ENCODE peak calls at places on chromosomes 13 and 19, in five cellular contexts. One of them, this sample, is unnamed.

GRCh38 chr19:868458-869244 is 9.2 kb downstream of the CFD start:
- DNase-seq in activated CD8-positive, alpha-beta T cell treated with anti-CD3 and anti-CD28 coated beads for 36 hours: no peak
- DNase-seq in CD8-positive, alpha-beta T cell: no peak
- DNase-seq in IMR-90: no peak
- DNase-seq in A549: no peak
- DNase-seq in this sample: peak; percentile 83

GRCh38 chr19:46317339-46317738 is 20.5 kb downstream of the HIF3A start:
- DNase-seq in activated CD8-positive, alpha-beta T cell treated with anti-CD3 and anti-CD28 coated beads for 36 hours: no peak
- DNase-seq in CD8-positive, alpha-beta T cell: no peak
- DNase-seq in IMR-90: no peak
- DNase-seq in A549: no peak
- DNase-seq in this sample: no peak

GRCh38 chr19:43499042-43499441 is 5.5 kb downstream of the PHLDB3 start:
- DNase-seq in activated CD8-positive, alpha-beta T cell treated with anti-CD3 and anti-CD28 coated beads for 36 hours: no peak
- DNase-seq in CD8-positive, alpha-beta T cell: no peak
- DNase-seq in IMR-90: no peak
- DNase-seq in A549: no peak
- DNase-seq in this sample: no peak

GRCh38 chr19:29610213-29610573 is 4.1 kb downstream of the POP4 start:
- DNase-seq in activated CD8-positive, alpha-beta T cell treated with anti-CD3 and anti-CD28 coated beads for 36 hours: no peak
- DNase-seq in CD8-positive, alpha-beta T cell: no peak
- DNase-seq in IMR-90: no peak
- DNase-seq in A549: no peak
- DNase-seq in this sample: no peak

GRCh38 chr19:51398096-51398704 is 7.8 kb upstream of the C19orf84 start:
- DNase-seq in activated CD8-positive, alpha-beta T cell treated with anti-CD3 and anti-CD28 coated beads for 36 hours: no peak
- DNase-seq in CD8-positive, alpha-beta T cell: no peak
- DNase-seq in IMR-90: peak; percentile 18
- DNase-seq in A549: peak; percentile 50
- DNase-seq in this sample: no peak

GRCh38 chr19:23526302-23526701 is 131.0 kb upstream of the ZNF91 start:
- DNase-seq in activated CD8-positive, alpha-beta T cell treated with anti-CD3 and anti-CD28 coated beads for 36 hours: no peak
- DNase-seq in CD8-positive, alpha-beta T cell: no peak
- DNase-seq in IMR-90: no peak
- DNase-seq in A549: no peak
- DNase-seq in this sample: no peak

GRCh38 chr19:23686622-23687423 is at the start of gene ZNF675:
- DNase-seq in activated CD8-positive, alpha-beta T cell treated with anti-CD3 and anti-CD28 coated beads for 36 hours: peak; percentile 95
- DNase-seq in CD8-positive, alpha-beta T cell: peak; percentile 84
- DNase-seq in IMR-90: peak; percentile 89
- DNase-seq in A549: peak; percentile 80
- DNase-seq in this sample: peak; percentile 96

GRCh38 chr13:44351505-44351854 is 22.1 kb upstream of the SERP2 start:
- DNase-seq in activated CD8-positive, alpha-beta T cell treated with anti-CD3 and anti-CD28 coated beads for 36 hours: no peak
- DNase-seq in CD8-positive, alpha-beta T cell: no peak
- DNase-seq in IMR-90: no peak
- DNase-seq in A549: no peak
- DNase-seq in this sample: no peak

GRCh38 chr19:11578342-11579142 is 1.1 kb upstream of the ACP5 start:
- DNase-seq in activated CD8-positive, alpha-beta T cell treated with anti-CD3 and anti-CD28 coated beads for 36 hours: peak; percentile 28
- DNase-seq in CD8-positive, alpha-beta T cell: no peak
- DNase-seq in IMR-90: no peak
- DNase-seq in A549: no peak
- DNase-seq in this sample: no peak

GRCh38 chr19:29837448-29837961 is 25.7 kb downstream of the CCNE1 start:
- DNase-seq in activated CD8-positive, alpha-beta T cell treated with anti-CD3 and anti-CD28 coated beads for 36 hours: peak; percentile 84
- DNase-seq in CD8-positive, alpha-beta T cell: no peak
- DNase-seq in IMR-90: no peak
- DNase-seq in A549: no peak
- DNase-seq in this sample: no peak

GRCh38 chr19:41893899-41894298 is 10.9 kb downstream of the ARHGEF1 start:
- DNase-seq in activated CD8-positive, alpha-beta T cell treated with anti-CD3 and anti-CD28 coated beads for 36 hours: peak; percentile 61
- DNase-seq in CD8-positive, alpha-beta T cell: no peak
- DNase-seq in IMR-90: peak; percentile 38
- DNase-seq in A549: no peak
- DNase-seq in this sample: no peak

GRCh38 chr13:114339779-114340534 is 25.7 kb downstream of the CHAMP1 start:
- DNase-seq in activated CD8-positive, alpha-beta T cell treated with anti-CD3 and anti-CD28 coated beads for 36 hours: peak; percentile 70
- DNase-seq in CD8-positive, alpha-beta T cell: peak; percentile 13
- DNase-seq in IMR-90: peak; percentile 30
- DNase-seq in A549: peak; percentile 32
- DNase-seq in this sample: no peak

GRCh38 chr13:74795526-74795925 is 661.3 kb upstream of the KLF12 start:
- DNase-seq in activated CD8-positive, alpha-beta T cell treated with anti-CD3 and anti-CD28 coated beads for 36 hours: no peak
- DNase-seq in CD8-positive, alpha-beta T cell: no peak
- DNase-seq in IMR-90: no peak
- DNase-seq in A549: no peak
- DNase-seq in this sample: no peak

GRCh38 chr13:108215428-108215827 is at the start of gene LIG4:
- DNase-seq in activated CD8-positive, alpha-beta T cell treated with anti-CD3 and anti-CD28 coated beads for 36 hours: peak; percentile 90
- DNase-seq in CD8-positive, alpha-beta T cell: peak; percentile 90
- DNase-seq in IMR-90: peak; percentile 92
- DNase-seq in A549: peak; percentile 64
- DNase-seq in this sample: peak; percentile 96

GRCh38 chr13:114017028-114017630 is 43.3 kb upstream of the C13orf46 start:
- DNase-seq in activated CD8-positive, alpha-beta T cell treated with anti-CD3 and anti-CD28 coated beads for 36 hours: peak; percentile 12
- DNase-seq in CD8-positive, alpha-beta T cell: no peak
- DNase-seq in IMR-90: peak; percentile 42
- DNase-seq in A549: peak; percentile 19
- DNase-seq in this sample: no peak

GRCh38 chr19:12596927-12597548 is 13.6 kb downstream of the ZNF490 start:
- DNase-seq in activated CD8-positive, alpha-beta T cell treated with anti-CD3 and anti-CD28 coated beads for 36 hours: no peak
- DNase-seq in CD8-positive, alpha-beta T cell: no peak
- DNase-seq in IMR-90: no peak
- DNase-seq in A549: no peak
- DNase-seq in this sample: peak; percentile 81

GRCh38 chr19:42596391-42597071 is 1.8 kb upstream of the CEACAM8 start:
- DNase-seq in activated CD8-positive, alpha-beta T cell treated with anti-CD3 and anti-CD28 coated beads for 36 hours: peak; percentile 43
- DNase-seq in CD8-positive, alpha-beta T cell: peak; percentile 12
- DNase-seq in IMR-90: no peak
- DNase-seq in A549: peak; percentile 64
- DNase-seq in this sample: no peak

GRCh38 chr13:49308104-49308875 is 60.6 kb downstream of the CDADC1 start:
- DNase-seq in activated CD8-positive, alpha-beta T cell treated with anti-CD3 and anti-CD28 coated beads for 36 hours: no peak
- DNase-seq in CD8-positive, alpha-beta T cell: no peak
- DNase-seq in IMR-90: peak; percentile 66
- DNase-seq in A549: no peak
- DNase-seq in this sample: no peak

GRCh38 chr13:62280590-62280989 is 864.9 kb upstream of the PCDH20 start:
- DNase-seq in activated CD8-positive, alpha-beta T cell treated with anti-CD3 and anti-CD28 coated beads for 36 hours: no peak
- DNase-seq in CD8-positive, alpha-beta T cell: no peak
- DNase-seq in IMR-90: no peak
- DNase-seq in A549: no peak
- DNase-seq in this sample: no peak

GRCh38 chr13:113448545-113448884 is 4.8 kb downstream of the ADPRHL1 start:
- DNase-seq in activated CD8-positive, alpha-beta T cell treated with anti-CD3 and anti-CD28 coated beads for 36 hours: no peak
- DNase-seq in CD8-positive, alpha-beta T cell: no peak
- DNase-seq in IMR-90: no peak
- DNase-seq in A549: no peak
- DNase-seq in this sample: no peak

GRCh38 chr19:12821761-12822160 is 12.6 kb downstream of the RTBDN start:
- DNase-seq in activated CD8-positive, alpha-beta T cell treated with anti-CD3 and anti-CD28 coated beads for 36 hours: no peak
- DNase-seq in CD8-positive, alpha-beta T cell: no peak
- DNase-seq in IMR-90: no peak
- DNase-seq in A549: no peak
- DNase-seq in this sample: no peak

GRCh38 chr19:33499248-33499647 is 22.3 kb downstream of the PEPD start:
- DNase-seq in activated CD8-positive, alpha-beta T cell treated with anti-CD3 and anti-CD28 coated beads for 36 hours: no peak
- DNase-seq in CD8-positive, alpha-beta T cell: no peak
- DNase-seq in IMR-90: no peak
- DNase-seq in A549: no peak
- DNase-seq in this sample: no peak

GRCh38 chr19:12194827-12195500 is 32.1 kb downstream of the ZNF136 start:
- DNase-seq in activated CD8-positive, alpha-beta T cell treated with anti-CD3 and anti-CD28 coated beads for 36 hours: peak; percentile 93
- DNase-seq in CD8-positive, alpha-beta T cell: peak; percentile 68
- DNase-seq in IMR-90: peak; percentile 6
- DNase-seq in A549: no peak
- DNase-seq in this sample: no peak

GRCh38 chr19:49852631-49853126 is 1.7 kb downstream of the PTOV1 start:
- DNase-seq in activated CD8-positive, alpha-beta T cell treated with anti-CD3 and anti-CD28 coated beads for 36 hours: no peak
- DNase-seq in CD8-positive, alpha-beta T cell: no peak
- DNase-seq in IMR-90: peak; percentile 22
- DNase-seq in A549: no peak
- DNase-seq in this sample: no peak

GRCh38 chr19:55175117-55175867 is 4.8 kb downstream of the SYT5 start:
- DNase-seq in activated CD8-positive, alpha-beta T cell treated with anti-CD3 and anti-CD28 coated beads for 36 hours: no peak
- DNase-seq in CD8-positive, alpha-beta T cell: no peak
- DNase-seq in IMR-90: no peak
- DNase-seq in A549: no peak
- DNase-seq in this sample: no peak

GRCh38 chr19:7515471-7516226 is at the start of gene ZNF358:
- DNase-seq in activated CD8-positive, alpha-beta T cell treated with anti-CD3 and anti-CD28 coated beads for 36 hours: peak; percentile 69
- DNase-seq in CD8-positive, alpha-beta T cell: peak; percentile 17
- DNase-seq in IMR-90: peak; percentile 46
- DNase-seq in A549: peak; percentile 67
- DNase-seq in this sample: no peak

DNA sequence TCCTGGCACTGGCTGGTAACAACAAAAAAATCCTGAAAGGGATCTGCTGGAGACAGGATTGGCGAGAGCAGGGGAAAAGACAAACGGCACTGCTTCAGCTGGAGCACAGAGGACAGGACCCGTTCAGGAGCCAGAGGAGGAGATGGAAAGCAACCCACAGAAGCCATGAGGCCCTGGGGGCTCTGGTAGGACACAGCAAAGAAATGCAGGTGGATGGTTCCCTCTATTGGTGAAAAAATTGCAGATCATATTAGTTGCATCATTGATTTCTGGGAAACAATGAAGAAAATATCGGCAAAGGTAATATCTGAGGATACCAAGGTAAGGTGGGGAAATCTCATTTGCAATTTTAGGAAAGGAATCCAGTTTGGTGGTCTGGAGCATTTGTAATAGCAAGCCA is 25.7 kb upstream of the TPP2 start:
- DNase-seq in activated CD8-positive, alpha-beta T cell treated with anti-CD3 and anti-CD28 coated beads for 36 hours: no peak
- DNase-seq in CD8-positive, alpha-beta T cell: no peak
- DNase-seq in IMR-90: no peak
- DNase-seq in A549: no peak
- DNase-seq in this sample: no peak
- TF ChIP-seq CTCF in activated CD8-positive, alpha-beta T cell treated with anti-CD3 and anti-CD28 coated beads for 36 hours: no peak
- TF ChIP-seq CTCF in CD8-positive, alpha-beta T cell: no peak
- TF ChIP-seq CTCF in IMR-90: peak; percentile 5
- TF ChIP-seq CTCF in A549: no peak
- TF ChIP-seq CTCF in this sample: no peak

GRCh38 chr13:33016414-33017409 is at the start of gene KL:
- DNase-seq in activated CD8-positive, alpha-beta T cell treated with anti-CD3 and anti-CD28 coated beads for 36 hours: peak; percentile 24
- DNase-seq in CD8-positive, alpha-beta T cell: no peak
- DNase-seq in IMR-90: no peak
- DNase-seq in A549: no peak
- DNase-seq in this sample: no peak

GRCh38 chr13:33015275-33015674 is 948 bp upstream of the KL start:
- DNase-seq in activated CD8-positive, alpha-beta T cell treated with anti-CD3 and anti-CD28 coated beads for 36 hours: no peak
- DNase-seq in CD8-positive, alpha-beta T cell: no peak
- DNase-seq in IMR-90: no peak
- DNase-seq in A549: no peak
- DNase-seq in this sample: no peak

GRCh38 chr13:33015791-33016323 is 366 bp upstream of the KL start:
- DNase-seq in activated CD8-positive, alpha-beta T cell treated with anti-CD3 and anti-CD28 coated beads for 36 hours: peak; percentile 14
- DNase-seq in CD8-positive, alpha-beta T cell: no peak
- DNase-seq in IMR-90: no peak
- DNase-seq in A549: no peak
- DNase-seq in this sample: no peak

GRCh38 chr13:33017410-33017929 is 1.2 kb downstream of the KL start:
- DNase-seq in activated CD8-positive, alpha-beta T cell treated with anti-CD3 and anti-CD28 coated beads for 36 hours: peak; percentile 79
- DNase-seq in CD8-positive, alpha-beta T cell: no peak
- DNase-seq in IMR-90: peak; percentile 6
- DNase-seq in A549: peak; percentile 40
- DNase-seq in this sample: no peak

DNA sequence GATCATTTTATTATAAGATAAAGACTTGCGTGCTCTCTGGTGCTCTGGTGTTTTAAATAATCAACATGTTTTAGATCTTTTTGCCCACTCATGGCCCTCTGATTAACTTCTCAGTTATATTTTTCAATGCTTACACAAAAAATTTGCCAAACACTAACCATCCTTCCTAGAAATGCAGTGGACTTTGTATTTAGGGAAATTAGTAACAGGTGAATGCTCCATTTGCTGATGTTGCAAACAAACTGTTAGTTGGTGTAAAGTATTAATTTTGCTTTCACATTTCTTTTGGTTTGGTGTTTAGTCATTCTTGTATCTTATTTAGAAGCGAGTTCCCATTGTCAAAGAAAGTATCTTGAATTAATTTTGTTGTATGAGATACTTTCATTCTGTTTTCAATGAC is 2.7 kb downstream of the KL start:
- DNase-seq in activated CD8-positive, alpha-beta T cell treated with anti-CD3 and anti-CD28 coated beads for 36 hours: no peak
- DNase-seq in CD8-positive, alpha-beta T cell: no peak
- DNase-seq in IMR-90: no peak
- DNase-seq in A549: no peak
- DNase-seq in this sample: no peak
- TF ChIP-seq CTCF in activated CD8-positive, alpha-beta T cell treated with anti-CD3 and anti-CD28 coated beads for 36 hours: no peak
- TF ChIP-seq CTCF in CD8-positive, alpha-beta T cell: no peak
- TF ChIP-seq CTCF in IMR-90: no peak
- TF ChIP-seq CTCF in A549: no peak
- TF ChIP-seq CTCF in this sample: no peak

DNA sequence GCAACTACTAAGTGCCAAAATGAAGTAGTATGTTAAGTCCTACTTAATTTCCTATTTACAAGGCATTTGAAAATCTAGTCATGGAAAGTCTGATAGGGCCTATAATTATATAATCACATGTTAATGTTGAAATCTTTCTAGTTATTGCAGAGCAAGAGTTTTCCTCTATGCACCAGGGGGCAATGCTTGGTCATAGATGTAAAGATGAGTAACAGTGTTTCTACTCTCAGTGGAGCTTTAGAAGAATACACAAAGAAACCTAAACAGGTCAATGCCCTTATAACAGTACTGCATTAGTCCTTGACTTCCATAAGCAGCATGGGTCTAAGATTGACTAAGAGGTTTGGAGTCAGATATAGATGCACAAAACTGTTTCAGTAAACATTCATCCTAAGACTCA is 218.7 kb downstream of the KCTD12 start:
- DNase-seq in activated CD8-positive, alpha-beta T cell treated with anti-CD3 and anti-CD28 coated beads for 36 hours: peak; percentile 23
- DNase-seq in CD8-positive, alpha-beta T cell: no peak
- DNase-seq in IMR-90: peak; percentile 77
- DNase-seq in A549: no peak
- DNase-seq in this sample: no peak
- TF ChIP-seq CTCF in activated CD8-positive, alpha-beta T cell treated with anti-CD3 and anti-CD28 coated beads for 36 hours: no peak
- TF ChIP-seq CTCF in CD8-positive, alpha-beta T cell: no peak
- TF ChIP-seq CTCF in IMR-90: peak; percentile 82
- TF ChIP-seq CTCF in A549: no peak
- TF ChIP-seq CTCF in this sample: peak; percentile 67

GRCh38 chr19:32257326-32258073 is 87.9 kb upstream of the ZNF507 start:
- DNase-seq in activated CD8-positive, alpha-beta T cell treated with anti-CD3 and anti-CD28 coated beads for 36 hours: no peak
- DNase-seq in CD8-positive, alpha-beta T cell: no peak
- DNase-seq in IMR-90: no peak
- DNase-seq in A549: no peak
- DNase-seq in this sample: peak; percentile 69

GRCh38 chr19:32255566-32256295 is 89.7 kb upstream of the ZNF507 start:
- DNase-seq in activated CD8-positive, alpha-beta T cell treated with anti-CD3 and anti-CD28 coated beads for 36 hours: no peak
- DNase-seq in CD8-positive, alpha-beta T cell: no peak
- DNase-seq in IMR-90: no peak
- DNase-seq in A549: no peak
- DNase-seq in this sample: peak; percentile 63

GRCh38 chr19:32256341-32256975 is 89.0 kb upstream of the ZNF507 start:
- DNase-seq in activated CD8-positive, alpha-beta T cell treated with anti-CD3 and anti-CD28 coated beads for 36 hours: no peak
- DNase-seq in CD8-positive, alpha-beta T cell: no peak
- DNase-seq in IMR-90: no peak
- DNase-seq in A549: no peak
- DNase-seq in this sample: peak; percentile 56

GRCh38 chr19:32254128-32254527 is 91.3 kb upstream of the ZNF507 start:
- DNase-seq in activated CD8-positive, alpha-beta T cell treated with anti-CD3 and anti-CD28 coated beads for 36 hours: no peak
- DNase-seq in CD8-positive, alpha-beta T cell: no peak
- DNase-seq in IMR-90: no peak
- DNase-seq in A549: no peak
- DNase-seq in this sample: peak; percentile 79

GRCh38 chr19:32258167-32258566 is 87.2 kb upstream of the ZNF507 start:
- DNase-seq in activated CD8-positive, alpha-beta T cell treated with anti-CD3 and anti-CD28 coated beads for 36 hours: no peak
- DNase-seq in CD8-positive, alpha-beta T cell: no peak
- DNase-seq in IMR-90: no peak
- DNase-seq in A549: no peak
- DNase-seq in this sample: peak; percentile 27
- TF ChIP-seq CTCF in activated CD8-positive, alpha-beta T cell treated with anti-CD3 and anti-CD28 coated beads for 36 hours: no peak
- TF ChIP-seq CTCF in CD8-positive, alpha-beta T cell: no peak
- TF ChIP-seq CTCF in IMR-90: no peak
- TF ChIP-seq CTCF in A549: no peak
- TF ChIP-seq CTCF in this sample: no peak

This sample was measured in osteocyte.